ENCODE peak calls at places on chromosomes 7 and 10, in nine cellular contexts. X is lower lobe of right lung, Z is heart right ventricle, R is RWPE1, Y is iPS DF 6.9, W is neuronal stem cell, J is OCI-LY7, C is psoas muscle, Q is neural progenitor cell. K is an unnamed sample.
A peak's percentile ranks its signal among the peaks of the same experiment; 100 is the strongest.

GRCh38 chr7:13259908-13260307 is 572.5 kb downstream of the ARL4A start:
- DNase-seq in X (no peak), Z (no peak), R (no peak), Y (no peak), W (no peak), J (no peak), C (no peak), Q (peak; percentile 11), K (no peak)

GRCh38 chr7:1291040-1291689 is 58.5 kb downstream of the UNCX start:
- DNase-seq in X (peak; percentile 35), Z (no peak), R (no peak), Y (no peak), W (no peak), J (no peak), C (no peak), Q (no peak), K (no peak)

GRCh38 chr7:106109521-106110237 is 2.4 kb downstream of the SYPL1 start:
- DNase-seq in X (no peak), Z (no peak), R (no peak), Y (no peak), W (no peak), J (no peak), C (no peak), Q (no peak), K (no peak)

GRCh38 chr10:13106387-13106786 is 6.4 kb downstream of the OPTN start:
- DNase-seq in X (no peak), Z (no peak), R (no peak), Y (no peak), W (no peak), J (no peak), C (no peak), Q (no peak), K (no peak)

GRCh38 chr7:101985646-101986199 is 168.3 kb downstream of the CUX1 start:
- DNase-seq in X (no peak), Z (no peak), R (no peak), Y (no peak), W (no peak), J (peak; percentile 56), C (no peak), Q (peak; percentile 71), K (no peak)

GRCh38 chr10:19815478-19816419 is 483 bp upstream of the PLXDC2 start:
- DNase-seq in X (peak; percentile 83), Z (peak; percentile 87), R (no peak), Y (no peak), W (peak; percentile 76), J (no peak), C (peak; percentile 78), Q (peak; percentile 93), K (peak; percentile 79)

GRCh38 chr7:117424090-117424829 is 3.0 kb downstream of the ASZ1 start:
- DNase-seq in X (no peak), Z (no peak), R (no peak), Y (no peak), W (no peak), J (no peak), C (no peak), Q (no peak), K (no peak)

GRCh38 chr10:99521474-99522077 is 11.2 kb upstream of the NKX2-3 start:
- DNase-seq in X (no peak), Z (no peak), R (no peak), Y (no peak), W (no peak), J (no peak), C (no peak), Q (peak; percentile 91), K (no peak)

GRCh38 chr10:59027975-59028640 is 148.3 kb upstream of the PHYHIPL start:
- DNase-seq in X (no peak), Z (no peak), R (no peak), Y (no peak), W (no peak), J (no peak), C (no peak), Q (no peak), K (no peak)

DNA sequence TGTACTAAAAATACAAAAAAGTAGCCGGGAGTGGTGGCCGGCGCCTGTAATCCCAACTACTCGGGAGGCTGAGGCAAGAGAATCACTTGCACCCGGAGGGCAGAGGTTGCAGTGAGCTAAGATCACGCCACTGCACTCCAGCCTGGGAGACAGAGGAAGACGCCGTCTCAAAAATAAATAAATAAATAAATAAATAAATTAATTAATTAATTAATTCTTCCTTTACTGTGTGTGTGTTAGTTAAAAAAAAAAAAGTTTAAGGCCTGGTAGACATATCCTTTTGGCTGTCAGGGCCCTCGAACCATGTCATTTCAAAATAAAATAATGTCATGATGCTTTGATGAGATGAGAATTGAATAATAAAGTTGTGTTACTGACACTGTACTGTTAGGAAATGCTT is 81.3 kb downstream of the ZNF467 start:
- DNase-seq in X (no peak), Z (no peak), R (no peak), Y (no peak), W (no peak), J (no peak), C (no peak), Q (no peak), K (no peak)
- H3K27ac ChIP-seq in X (no peak overlapping the region), Z (no peak overlapping the region), R (no peak overlapping the region), Y (no peak overlapping the region), W (no peak overlapping the region), J (no peak overlapping the region), C (no peak overlapping the region), Q (no peak overlapping the region), K (no peak overlapping the region)

DNA sequence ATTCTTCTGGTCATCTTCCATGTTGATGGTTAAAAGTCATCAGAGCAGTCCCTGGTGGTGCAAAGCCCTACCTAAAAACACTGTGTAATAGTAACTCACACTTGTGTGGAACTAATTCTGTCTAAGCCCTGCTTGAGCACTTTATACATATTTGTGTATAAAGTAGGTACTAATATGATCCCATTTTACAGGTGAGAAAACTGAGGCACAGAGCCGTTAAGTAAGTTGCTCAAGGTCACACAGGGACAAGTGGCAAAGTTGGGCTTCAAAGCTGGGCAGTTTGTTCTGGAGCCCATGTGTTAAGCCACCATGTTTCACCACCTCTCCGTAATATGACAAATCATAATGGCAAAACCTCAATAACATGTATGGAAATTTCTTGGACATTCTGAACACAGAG is 48.1 kb downstream of the BPGM start:
- DNase-seq in X (no peak), Z (no peak), R (no peak), Y (no peak), W (no peak), J (no peak), C (no peak), Q (no peak), K (no peak)
- H3K27ac ChIP-seq in X (peak overlapping the region; percentile 3), Z (peak overlapping the region; percentile 39), R (no peak overlapping the region), Y (no peak overlapping the region), W (no peak overlapping the region), J (no peak overlapping the region), C (no peak overlapping the region), Q (no peak overlapping the region), K (peak overlapping the region; percentile 30)

DNA sequence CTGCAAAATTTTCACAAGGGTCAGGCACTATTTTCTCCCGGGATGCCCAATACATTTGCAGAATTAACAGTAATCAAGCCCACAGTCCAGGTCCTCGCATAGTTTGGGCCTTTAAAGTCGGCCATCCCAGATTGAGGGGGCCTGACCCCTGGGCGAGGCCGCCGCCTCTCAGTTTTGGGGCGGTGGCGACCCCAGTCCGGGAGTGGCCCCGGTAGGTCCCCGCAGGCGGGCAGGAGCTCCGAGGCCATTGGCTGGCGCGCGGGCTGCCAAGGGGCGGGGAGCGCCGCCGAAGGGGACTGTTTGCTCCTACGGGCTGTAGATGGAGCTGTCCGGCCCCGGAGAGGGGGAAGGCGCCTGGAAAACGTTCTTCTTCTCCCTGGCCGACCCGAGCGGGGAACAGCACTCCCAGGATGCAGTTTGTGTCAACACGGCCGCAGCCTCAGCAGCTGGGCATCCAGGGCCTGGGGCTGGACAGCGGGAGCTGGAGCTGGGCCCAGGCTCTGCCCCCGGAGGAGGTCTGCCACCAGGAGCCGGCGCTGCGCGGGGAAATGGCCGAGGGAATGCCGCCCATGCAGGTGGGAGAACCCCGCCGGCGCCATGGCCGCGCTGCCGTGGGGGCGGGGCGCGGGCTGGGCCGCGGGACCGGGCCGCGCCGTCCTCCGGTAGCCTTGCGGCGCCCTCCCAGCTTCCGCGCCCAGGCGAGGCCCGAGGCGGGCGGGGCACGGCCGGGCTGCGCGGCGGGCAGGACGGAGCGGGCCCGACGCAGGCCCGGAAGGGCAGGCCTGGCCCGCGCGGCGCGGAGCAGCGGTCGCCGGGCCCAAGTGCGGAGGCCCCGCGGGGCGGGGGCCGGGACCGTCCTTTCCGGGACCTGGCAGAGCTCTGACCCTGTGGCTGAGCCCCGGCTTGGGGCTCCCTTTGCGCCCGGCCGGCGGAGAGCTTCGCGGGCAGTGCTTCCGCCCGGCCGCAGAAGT is at the start of gene ZNF282:
- DNase-seq in X (peak; percentile 93), Z (peak; percentile 90), R (peak; percentile 89), Y (peak; percentile 58), W (peak; percentile 85), J (peak; percentile 84), C (peak; percentile 90), Q (peak; percentile 95), K (peak; percentile 91)
- H3K27ac ChIP-seq in X (peak within 1 kb of the TSS; percentile 89), Z (peak within 1 kb of the TSS; percentile 89), R (peak within 1 kb of the TSS; percentile 95), Y (no peak within 1 kb of the TSS), W (peak within 1 kb of the TSS; percentile 96), J (peak within 1 kb of the TSS; percentile 20), C (peak within 1 kb of the TSS; percentile 95), Q (peak within 1 kb of the TSS; percentile 89), K (peak within 1 kb of the TSS; percentile 97)

DNA sequence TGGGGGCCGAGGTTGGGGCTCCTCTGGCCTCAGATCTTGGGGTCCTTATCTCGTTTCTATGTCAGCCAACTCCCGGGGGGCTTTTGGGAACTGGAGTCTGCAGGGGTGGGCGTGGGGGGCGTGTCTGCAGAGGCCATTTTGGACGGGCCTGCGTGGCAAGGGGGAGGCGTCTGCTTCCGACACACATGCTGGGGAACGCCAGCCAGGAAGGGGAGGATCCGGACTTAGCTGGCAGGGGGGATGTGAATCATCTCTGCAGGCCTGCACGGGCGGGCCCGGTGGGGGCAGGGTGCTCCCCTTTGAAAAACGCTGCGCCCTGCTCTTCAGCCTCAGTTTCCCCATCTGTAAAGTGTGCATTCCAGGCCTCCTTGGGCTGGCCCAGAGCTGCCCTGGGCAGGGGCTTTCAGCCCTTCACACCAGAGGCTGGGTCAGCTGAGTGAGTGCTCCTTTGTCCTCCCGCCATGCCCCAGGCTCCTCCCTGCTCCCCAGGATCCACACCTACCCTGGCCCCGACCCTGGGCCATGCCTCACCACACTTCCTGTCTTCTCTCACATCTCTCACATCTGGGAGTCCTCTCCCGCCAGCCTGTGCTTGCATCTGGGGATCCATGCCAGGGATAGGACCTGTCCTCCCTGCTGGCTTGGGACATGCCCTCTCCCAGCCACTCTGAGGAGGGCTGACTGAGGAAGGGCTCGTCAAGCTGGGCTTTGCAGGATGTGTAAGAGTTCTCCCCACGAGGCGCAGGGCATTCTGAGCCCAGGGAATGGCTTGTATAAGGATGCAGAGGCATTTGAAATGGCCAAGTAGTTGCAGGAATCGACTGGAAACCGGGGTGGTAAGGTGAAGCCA is 172.6 kb upstream of the TNRC18 start:
- DNase-seq in X (peak; percentile 71), Z (peak; percentile 82), R (peak; percentile 95), Y (no peak), W (no peak), J (peak; percentile 13), C (peak; percentile 88), Q (peak; percentile 51), K (peak; percentile 80)
- H3K27ac ChIP-seq in X (peak overlapping the region; percentile 68), Z (peak overlapping the region; percentile 78), R (peak overlapping the region; percentile 99), Y (no peak overlapping the region), W (peak overlapping the region; percentile 30), J (no peak overlapping the region), C (no peak overlapping the region), Q (no peak overlapping the region), K (peak overlapping the region; percentile 79)